ENCODE peak calls at places on chromosomes 5 and 9, in five cellular contexts. N is T47D; W is HuH-7.5; V is activated T-cell treated with anti-CD3 and anti-CD28 coated beads, Interleukin-2, amount 50 U/mL, for 24 hours; F is stimulated activated CD4-positive, alpha-beta T cell treated with anti-CD3 and anti-CD28 coated beads, TNF-alpha, amount 100 ng/mL, for 1 hour. A is an unnamed sample.

GRCh38 chr9:114317665-114318357 is 5.1 kb upstream of the ORM1 start:
- DNase-seq in N (no peak), W (no peak), V (peak), F (no peak), A (no peak)

GRCh38 chr5:39224196-39224754 is 4.9 kb upstream of the FYB1 start:
- DNase-seq in N (no peak), W (no peak), V (no peak), F (no peak), A (peak)

GRCh38 chr5:24475101-24475500 is 169.7 kb downstream of the CDH10 start:
- DNase-seq in N (no peak), W (no peak), V (no peak), F (no peak), A (no peak)

GRCh38 chr9:90942555-90942954 is 140.9 kb downstream of the SYK start:
- DNase-seq in N (no peak), W (no peak), V (no peak), F (no peak), A (no peak)

GRCh38 chr5:95684361-95684760 is 1.6 kb upstream of the SPATA9 start:
- DNase-seq in N (no peak), W (no peak), V (no peak), F (no peak), A (no peak)

GRCh38 chr5:137114529-137114928 is 384.6 kb downstream of the SPOCK1 start:
- DNase-seq in N (no peak), W (no peak), V (no peak), F (no peak), A (no peak)

GRCh38 chr9:69667306-69667705 is 4.9 kb downstream of the APBA1 start:
- DNase-seq in N (no peak), W (no peak), V (no peak), F (no peak), A (no peak)

GRCh38 chr9:4661165-4662095 is 664 bp upstream of the PLPP6 start:
- DNase-seq in N (no peak), W (no peak), V (no peak), F (no peak), A (no peak)

GRCh38 chr5:116531635-116532034 is 43.0 kb downstream of the SEMA6A start:
- DNase-seq in N (no peak), W (no peak), V (no peak), F (no peak), A (no peak)

GRCh38 chr5:108459661-108460170 is 77.8 kb upstream of the FBXL17 start:
- DNase-seq in N (no peak), W (no peak), V (no peak), F (no peak), A (no peak)

GRCh38 chr5:95838001-95838520 is 15.5 kb upstream of the GLRX start:
- DNase-seq in N (no peak), W (no peak), V (peak), F (no peak), A (peak)

GRCh38 chr5:33272288-33272687 is 168.5 kb upstream of the TARS1 start:
- DNase-seq in N (no peak), W (no peak), V (no peak), F (no peak), A (no peak)

GRCh38 chr9:81344366-81344765 is 345.0 kb downstream of the TLE1 start:
- DNase-seq in N (no peak), W (no peak), V (no peak), F (no peak), A (no peak)

GRCh38 chr5:84381501-84382362 is 2.9 kb downstream of the EDIL3 start:
- DNase-seq in N (no peak), W (no peak), V (no peak), F (no peak), A (no peak)

GRCh38 chr9:105421154-105421553 is 26.7 kb upstream of the FSD1L start:
- DNase-seq in N (no peak), W (no peak), V (no peak), F (no peak), A (no peak)

GRCh38 chr9:4365055-4365454 is 65.2 kb upstream of the GLIS3 start:
- DNase-seq in N (no peak), W (no peak), V (no peak), F (no peak), A (no peak)

GRCh38 chr9:99962685-99963261 is 56.3 kb downstream of the STX17 start:
- DNase-seq in N (no peak), W (no peak), V (no peak), F (no peak), A (no peak)

GRCh38 chr9:136118061-136118366 is 661 bp downstream of the TMEM250 start:
- DNase-seq in N (no peak), W (no peak), V (no peak), F (no peak), A (no peak)

GRCh38 chr5:94613583-94613982 is 4.8 kb downstream of the KIAA0825 start:
- DNase-seq in N (no peak), W (no peak), V (no peak), F (no peak), A (no peak)

GRCh38 chr5:150081541-150082283 is 4.6 kb downstream of the CSF1R start:
- DNase-seq in N (no peak), W (no peak), V (peak), F (no peak), A (peak)

GRCh38 chr9:88523056-88523455 is 11.9 kb upstream of the NXNL2 start:
- DNase-seq in N (no peak), W (no peak), V (no peak), F (no peak), A (no peak)

GRCh38 chr9:108477538-108478006 is 378.2 kb downstream of the ACTL7B start:
- DNase-seq in N (no peak), W (no peak), V (no peak), F (no peak), A (no peak)

GRCh38 chr5:145479862-145480261 is 355.3 kb downstream of the PRELID2 start:
- DNase-seq in N (no peak), W (no peak), V (no peak), F (no peak), A (no peak)